ENCODE peak calls at places on chromosomes 11 and 22, in eight cellular contexts. V is osteoblast; P is activated CD4-positive, alpha-beta T cell treated with anti-CD3 and anti-CD28 coated beads, Interleukin-2, amount 50 U/mL, for 48 hours; L is LHCN-M2; C is head of caudate nucleus; E is T-helper 9 cell; X is upper lobe of right lung; O is lung microvascular endothelial cell. M is an unnamed sample.

GRCh38 chr11:119531091-119531490 is 108.1 kb upstream of the THY1 start:
- DNase-seq in V (no peak), X (peak; percentile 52), P (no peak), L (no peak), O (no peak), E (no peak), C (peak; percentile 9), M (no peak)

GRCh38 chr11:12617632-12618031 is 56.6 kb upstream of the TEAD1 start:
- DNase-seq in L (no peak), X (no peak), V (no peak), O (no peak), C (no peak), E (no peak), P (no peak), M (no peak)

GRCh38 chr11:61890536-61891330 is 612 bp downstream of the FADS3 start:
- DNase-seq in C (peak; percentile 62), X (peak; percentile 78), E (peak; percentile 17), P (peak; percentile 34), O (peak; percentile 77), V (peak; percentile 98), L (peak; percentile 93), M (peak; percentile 27)

GRCh38 chr11:93921695-93922468 is 71.5 kb upstream of the VSTM5 start:
- DNase-seq in E (no peak), V (peak; percentile 68), P (peak; percentile 3), O (peak; percentile 63), L (peak; percentile 65), X (no peak), C (peak; percentile 45), M (no peak)

GRCh38 chr11:73961321-73961720 is 10.5 kb downstream of the DNAJB13 start:
- DNase-seq in O (no peak), P (no peak), L (no peak), E (no peak), X (no peak), V (no peak), C (peak; percentile 52), M (no peak)

GRCh38 chr22:35195226-35195625 is 62.1 kb upstream of the HMGXB4 start:
- DNase-seq in X (no peak), V (no peak), L (no peak), C (no peak), E (no peak), O (no peak), P (no peak), M (no peak)

GRCh38 chr11:75499423-75500305 is 26.1 kb downstream of the GDPD5 start:
- DNase-seq in V (peak; percentile 98), P (no peak), C (no peak), O (peak; percentile 38), L (peak; percentile 90), E (no peak), X (no peak), M (no peak)

GRCh38 chr11:84855846-84856245 is 771.3 kb downstream of the DLG2 start:
- DNase-seq in V (no peak), E (no peak), X (no peak), O (no peak), C (no peak), L (peak; percentile 64), P (no peak), M (no peak)

GRCh38 chr11:75597636-75598035 is 35.6 kb downstream of the SERPINH1 start:
- DNase-seq in C (no peak), L (peak; percentile 34), E (no peak), X (no peak), V (no peak), O (peak; percentile 50), P (no peak), M (no peak)

GRCh38 chr11:61880050-61880449 is 11.3 kb downstream of the FADS3 start:
- DNase-seq in C (no peak), E (no peak), X (no peak), L (no peak), V (no peak), O (no peak), P (no peak), M (no peak)

GRCh38 chr11:129089279-129089678 is 102.8 kb downstream of the ARHGAP32 start:
- DNase-seq in E (no peak), L (no peak), X (no peak), V (no peak), P (no peak), O (no peak), C (no peak), M (no peak)

GRCh38 chr11:75562836-75563484 is 907 bp downstream of the SERPINH1 start:
- DNase-seq in X (no peak), O (peak; percentile 74), C (no peak), V (peak; percentile 94), L (peak; percentile 72), E (no peak), P (no peak), M (no peak)

GRCh38 chr22:49398115-49398514 is 429.6 kb downstream of the BRD1 start:
- DNase-seq in P (no peak), X (no peak), O (no peak), V (no peak), C (no peak), E (no peak), L (no peak), M (no peak)

GRCh38 chr11:66288138-66288865 is 641 bp downstream of the YIF1A start:
- DNase-seq in X (no peak), O (no peak), C (peak; percentile 38), E (no peak), V (peak; percentile 91), L (no peak), P (no peak), M (no peak)

GRCh38 chr11:75826463-75827220 is 11.6 kb downstream of the UVRAG start:
- DNase-seq in E (no peak), C (no peak), O (peak; percentile 86), V (peak; percentile 68), L (no peak), P (no peak), X (no peak), M (no peak)

GRCh38 chr11:67644042-67644441 is 4.5 kb upstream of the TBX10 start:
- DNase-seq in O (no peak), L (no peak), C (no peak), V (peak; percentile 69), P (no peak), E (no peak), X (no peak), M (no peak)

GRCh38 chr11:78935408-78936101 is 360.9 kb upstream of the NARS2 start:
- DNase-seq in L (no peak), C (no peak), X (no peak), E (no peak), P (no peak), O (peak; percentile 6), V (no peak), M (no peak)

GRCh38 chr11:69483696-69484426 is 2.4 kb downstream of the LINC01488 start:
- DNase-seq in P (no peak), L (no peak), O (no peak), C (no peak), V (peak; percentile 72), X (peak; percentile 59), E (no peak), M (no peak)

GRCh38 chr11:69076129-69076791 is 27.5 kb downstream of the TPCN2 start:
- DNase-seq in E (no peak), L (peak; percentile 51), V (no peak), C (no peak), P (no peak), X (no peak), O (no peak), M (no peak)

GRCh38 chr22:42697542-42698013 is 23.1 kb downstream of the A4GALT start:
- DNase-seq in X (no peak), V (peak; percentile 98), E (no peak), L (peak; percentile 78), P (no peak), C (no peak), O (peak; percentile 88), M (no peak)

GRCh38 chr11:46112961-46113617 is 8.2 kb downstream of the PHF21A start:
- DNase-seq in E (no peak), O (peak; percentile 73), L (peak; percentile 67), C (no peak), P (no peak), X (no peak), V (peak; percentile 91), M (peak; percentile 55)

GRCh38 chr22:41286639-41287091 is 678 bp upstream of the RANGAP1 start:
- DNase-seq in E (peak; percentile 35), C (no peak), O (peak; percentile 77), P (peak; percentile 41), V (peak; percentile 53), L (peak; percentile 14), X (no peak), M (peak; percentile 45)

GRCh38 chr11:2547806-2548205 is 103.0 kb downstream of the KCNQ1 start:
- DNase-seq in V (no peak), X (peak; percentile 48), P (no peak), E (no peak), C (no peak), L (no peak), O (no peak), M (no peak)

GRCh38 chr11:3859373-3859881 is 4.0 kb downstream of the STIM1 start:
- DNase-seq in X (no peak), C (no peak), P (no peak), V (peak; percentile 65), L (no peak), E (no peak), O (no peak), M (peak; percentile 73)

GRCh38 chr11:119788911-119789560 is 60.0 kb upstream of the NECTIN1 start:
- DNase-seq in O (no peak), L (no peak), X (peak; percentile 35), C (no peak), V (no peak), P (no peak), E (no peak), M (no peak)

GRCh38 chr11:10862446-10862845 is 4.6 kb upstream of the ZBED5 start:
- DNase-seq in C (no peak), O (no peak), L (no peak), X (no peak), P (no peak), V (no peak), E (no peak), M (no peak)

GRCh38 chr11:85718991-85719807 is 33.2 kb upstream of the CCDC89 start:
- DNase-seq in E (no peak), V (peak; percentile 91), P (no peak), C (peak; percentile 61), X (no peak), L (peak; percentile 100), O (peak; percentile 51), M (peak; percentile 63)

GRCh38 chr11:94870422-94870821 is 102.3 kb downstream of the AMOTL1 start:
- DNase-seq in E (no peak), V (no peak), L (no peak), C (no peak), P (no peak), X (no peak), O (no peak), M (no peak)

GRCh38 chr11:61482513-61482912 is 26.0 kb upstream of the LRRC10B start:
- DNase-seq in C (no peak), O (peak; percentile 20), P (peak; percentile 46), V (peak; percentile 95), E (no peak), L (no peak), X (no peak), M (no peak)

GRCh38 chr11:64844330-64845124 is at the start of gene CDC42BPG:
- DNase-seq in X (peak; percentile 94), C (peak; percentile 67), P (peak; percentile 62), E (peak; percentile 65), V (peak; percentile 100), O (peak; percentile 71), L (peak; percentile 58), M (peak; percentile 87)

GRCh38 chr22:35587447-35587870 is 29.7 kb downstream of the MB start:
- DNase-seq in P (no peak), V (peak; percentile 53), C (no peak), L (no peak), O (no peak), E (no peak), X (peak; percentile 89), M (peak; percentile 61)

GRCh38 chr22:46007003-46007847 is 30.3 kb upstream of the WNT7B start:
- DNase-seq in X (peak; percentile 88), L (peak; percentile 77), E (no peak), O (peak; percentile 80), C (no peak), V (peak; percentile 97), P (peak; percentile 12), M (peak; percentile 19)

GRCh38 chr22:40911772-40912171 is 39.4 kb upstream of the RBX1 start:
- DNase-seq in L (peak; percentile 68), P (no peak), O (no peak), X (no peak), V (no peak), C (no peak), E (no peak), M (no peak)

GRCh38 chr22:29205598-29206371 is at the start of gene EMID1:
- DNase-seq in X (peak; percentile 75), P (peak; percentile 16), O (no peak), L (no peak), V (peak; percentile 93), E (no peak), C (peak; percentile 48), M (no peak)